ENCODE peak calls at places on chromosomes 5 and 9, in six cellular contexts. One of them, this sample, is unnamed. For H3K27me3, the result is how much of the 10 kb centered on the place peaks cover.

GRCh38 chr9:129008986-129009583 is 19.0 kb downstream of the SH3GLB2 start:
- DNase-seq in AG04450: no peak
- DNase-seq in cardiac muscle cell: no peak
- DNase-seq in lung: no peak
- DNase-seq in ovary: no peak
- DNase-seq in transverse colon: no peak
- DNase-seq in this sample: no peak

GRCh38 chr5:96714951-96715451 is 52.8 kb downstream of the CAST start:
- DNase-seq in lung: peak
- DNase-seq in ovary: no peak
- DNase-seq in cardiac muscle cell: peak
- DNase-seq in transverse colon: peak
- DNase-seq in AG04450: peak
- DNase-seq in this sample: no peak

GRCh38 chr9:120439147-120439546 is 140.8 kb downstream of the CDK5RAP2 start:
- DNase-seq in cardiac muscle cell: peak
- DNase-seq in lung: no peak
- DNase-seq in AG04450: no peak
- DNase-seq in ovary: no peak
- DNase-seq in transverse colon: no peak
- DNase-seq in this sample: peak

GRCh38 chr9:4292781-4293180 is 7.1 kb downstream of the GLIS3 start:
- DNase-seq in AG04450: no peak
- DNase-seq in ovary: no peak
- DNase-seq in cardiac muscle cell: no peak
- DNase-seq in transverse colon: no peak
- DNase-seq in lung: no peak
- DNase-seq in this sample: no peak

GRCh38 chr5:127699416-127699815 is 3.8 kb upstream of the CCDC192 start:
- DNase-seq in lung: no peak
- DNase-seq in ovary: no peak
- DNase-seq in cardiac muscle cell: no peak
- DNase-seq in AG04450: no peak
- DNase-seq in transverse colon: no peak
- DNase-seq in this sample: no peak

GRCh38 chr5:73299665-73300435 is 126.9 kb downstream of the TMEM174 start:
- DNase-seq in lung: no peak
- DNase-seq in AG04450: no peak
- DNase-seq in transverse colon: no peak
- DNase-seq in cardiac muscle cell: no peak
- DNase-seq in ovary: no peak
- DNase-seq in this sample: no peak

GRCh38 chr5:138946241-138946623 is 71.1 kb upstream of the LRRTM2 start:
- DNase-seq in cardiac muscle cell: no peak
- DNase-seq in AG04450: no peak
- DNase-seq in lung: no peak
- DNase-seq in transverse colon: no peak
- DNase-seq in ovary: peak
- DNase-seq in this sample: no peak

GRCh38 chr5:115179959-115180709 is 10.4 kb upstream of the TRIM36 start:
- DNase-seq in transverse colon: peak
- DNase-seq in AG04450: no peak
- DNase-seq in ovary: peak
- DNase-seq in lung: no peak
- DNase-seq in cardiac muscle cell: peak
- DNase-seq in this sample: no peak

GRCh38 chr5:5494489-5495402 is 72.3 kb downstream of the ICE1 start:
- DNase-seq in ovary: peak
- DNase-seq in lung: peak
- DNase-seq in cardiac muscle cell: peak
- DNase-seq in transverse colon: peak
- DNase-seq in AG04450: no peak
- DNase-seq in this sample: no peak

GRCh38 chr9:121572581-121572980 is 72.9 kb upstream of the GGTA1 start:
- DNase-seq in lung: no peak
- DNase-seq in transverse colon: no peak
- DNase-seq in AG04450: no peak
- DNase-seq in ovary: no peak
- DNase-seq in cardiac muscle cell: no peak
- DNase-seq in this sample: no peak

GRCh38 chr9:90074319-90074962 is 469.6 kb downstream of the GADD45G start:
- DNase-seq in cardiac muscle cell: no peak
- DNase-seq in transverse colon: no peak
- DNase-seq in AG04450: no peak
- DNase-seq in lung: no peak
- DNase-seq in ovary: no peak
- DNase-seq in this sample: no peak

GRCh38 chr9:38035873-38036272 is 33.2 kb downstream of the SHB start:
- DNase-seq in AG04450: peak
- DNase-seq in ovary: no peak
- DNase-seq in cardiac muscle cell: peak
- DNase-seq in lung: no peak
- DNase-seq in transverse colon: no peak
- DNase-seq in this sample: no peak

GRCh38 chr9:89412951-89413350 is 85.0 kb downstream of the SEMA4D start:
- DNase-seq in cardiac muscle cell: no peak
- DNase-seq in AG04450: no peak
- DNase-seq in ovary: no peak
- DNase-seq in transverse colon: no peak
- DNase-seq in lung: no peak
- DNase-seq in this sample: no peak

GRCh38 chr5:16936150-16937022 is at the start of gene MYO10:
- DNase-seq in ovary: peak
- DNase-seq in transverse colon: peak
- DNase-seq in cardiac muscle cell: peak
- DNase-seq in AG04450: peak
- DNase-seq in lung: peak
- DNase-seq in this sample: no peak

GRCh38 chr5:16935271-16936149 is 578 bp downstream of the MYO10 start:
- DNase-seq in transverse colon: peak
- DNase-seq in AG04450: no peak
- DNase-seq in cardiac muscle cell: no peak
- DNase-seq in ovary: peak
- DNase-seq in lung: peak
- DNase-seq in this sample: no peak

GRCh38 chr5:16937503-16938161 is 1.5 kb upstream of the MYO10 start:
- DNase-seq in AG04450: no peak
- DNase-seq in transverse colon: no peak
- DNase-seq in ovary: no peak
- DNase-seq in lung: no peak
- DNase-seq in cardiac muscle cell: no peak
- DNase-seq in this sample: no peak

GRCh38 chr5:16934669-16935068 is 1.4 kb downstream of the MYO10 start:
- DNase-seq in AG04450: no peak
- DNase-seq in ovary: no peak
- DNase-seq in lung: no peak
- DNase-seq in transverse colon: no peak
- DNase-seq in cardiac muscle cell: no peak
- DNase-seq in this sample: no peak

DNA sequence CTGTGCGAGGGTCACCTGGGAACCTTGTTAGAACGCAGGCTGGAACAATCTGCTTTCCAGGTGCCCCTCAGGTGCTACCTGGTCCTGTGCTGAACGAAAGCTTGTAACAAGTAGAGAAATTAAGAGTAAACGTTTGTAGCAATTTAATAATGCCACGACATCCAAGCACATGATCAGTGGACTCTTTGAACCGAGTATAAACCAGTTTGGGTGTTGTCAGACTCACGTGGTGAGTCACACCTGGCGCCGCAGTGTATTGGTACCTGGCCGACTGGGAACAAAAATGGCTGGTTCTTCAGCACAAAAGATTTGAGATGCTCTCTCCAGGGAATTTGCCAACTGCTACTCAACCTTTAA is 913 bp upstream of the MYO10 start:
- DNase-seq in lung: no peak
- DNase-seq in cardiac muscle cell: no peak
- DNase-seq in transverse colon: peak
- DNase-seq in AG04450: no peak
- DNase-seq in ovary: no peak
- DNase-seq in this sample: no peak
- H3K4me3 ChIP-seq in lung: peak
- H3K4me3 ChIP-seq in cardiac muscle cell: peak
- H3K4me3 ChIP-seq in transverse colon: peak
- H3K4me3 ChIP-seq in AG04450: peak
- H3K4me3 ChIP-seq in ovary: peak
- H3K4me3 ChIP-seq in this sample: no peak

DNA sequence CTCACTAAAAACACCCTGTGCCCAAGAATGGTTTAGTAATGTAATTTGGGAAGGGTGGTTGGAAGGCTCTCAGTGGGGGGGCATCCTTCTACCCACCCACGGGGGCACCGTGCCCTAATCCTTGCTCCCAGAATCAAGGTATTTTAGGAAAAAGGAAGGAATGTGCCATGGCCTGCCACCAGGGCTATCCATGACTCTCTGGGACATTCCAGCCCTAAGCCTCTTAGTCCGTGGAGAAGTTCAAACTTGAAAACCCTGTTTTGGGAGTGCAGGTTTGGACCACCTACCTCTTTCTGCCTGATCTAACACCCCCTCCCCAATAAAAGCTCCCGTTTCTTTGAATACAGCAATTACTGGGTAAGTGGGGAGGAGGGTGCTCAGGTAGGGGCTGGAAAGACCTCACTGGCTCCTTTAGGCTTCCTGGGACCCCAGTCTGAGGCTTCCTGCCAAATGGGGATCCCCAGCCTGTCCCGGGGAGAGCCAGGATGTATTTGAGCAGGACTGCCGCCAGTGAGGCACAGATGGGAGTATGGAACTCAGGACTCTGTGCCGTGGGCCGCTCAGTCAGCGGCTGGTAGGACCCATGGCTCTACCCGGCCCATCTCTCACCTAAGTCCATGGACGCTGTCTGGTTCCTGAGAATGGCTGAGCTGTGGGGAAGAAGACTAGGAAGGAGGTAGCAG is 3.6 kb upstream of the PITX1 start:
- DNase-seq in ovary: no peak
- DNase-seq in lung: no peak
- DNase-seq in transverse colon: no peak
- DNase-seq in cardiac muscle cell: no peak
- DNase-seq in AG04450: no peak
- DNase-seq in this sample: no peak
- H3K27me3 ChIP-seq in ovary: under half
- H3K27me3 ChIP-seq in lung: under half
- H3K27me3 ChIP-seq in transverse colon: half or more
- H3K27me3 ChIP-seq in cardiac muscle cell: half or more
- H3K27me3 ChIP-seq in AG04450: half or more
- H3K27me3 ChIP-seq in this sample: under half

DNA sequence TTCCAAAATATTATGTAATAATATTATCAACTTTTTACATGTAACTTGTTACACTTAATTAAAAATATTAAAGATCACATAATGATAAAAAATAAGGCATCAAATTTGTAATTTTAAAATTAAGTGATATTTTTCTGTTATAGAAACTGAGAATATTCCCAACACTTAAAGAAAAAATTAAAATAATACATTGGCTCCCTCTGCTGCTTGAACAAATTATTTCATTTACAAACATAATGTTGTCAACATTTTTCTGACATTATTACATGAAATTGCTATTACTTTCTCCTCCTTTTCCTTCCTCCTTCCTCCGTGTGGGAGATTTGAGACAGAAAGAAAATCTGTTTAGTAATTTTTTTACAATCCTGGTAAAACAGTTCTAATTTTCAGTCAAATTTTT is 42.3 kb downstream of the RNF180 start:
- DNase-seq in transverse colon: no peak
- DNase-seq in AG04450: no peak
- DNase-seq in cardiac muscle cell: peak
- DNase-seq in lung: no peak
- DNase-seq in ovary: no peak
- DNase-seq in this sample: no peak
- TF ChIP-seq CTCF in transverse colon: no peak
- TF ChIP-seq CTCF in AG04450: peak
- TF ChIP-seq CTCF in cardiac muscle cell: peak
- TF ChIP-seq CTCF in lung: no peak
- TF ChIP-seq CTCF in ovary: no peak
- TF ChIP-seq CTCF in this sample: peak

GRCh38 chr9:104765138-104765537 is 1.2 kb downstream of the NIPSNAP3B start:
- DNase-seq in transverse colon: no peak
- DNase-seq in AG04450: no peak
- DNase-seq in ovary: no peak
- DNase-seq in lung: no peak
- DNase-seq in cardiac muscle cell: no peak
- DNase-seq in this sample: no peak
- H3K4me3 ChIP-seq in transverse colon: no peak
- H3K4me3 ChIP-seq in AG04450: no peak
- H3K4me3 ChIP-seq in ovary: no peak
- H3K4me3 ChIP-seq in lung: no peak
- H3K4me3 ChIP-seq in cardiac muscle cell: peak
- H3K4me3 ChIP-seq in this sample: no peak

GRCh38 chr5:1649554-1649953 is 125.8 kb upstream of the LPCAT1 start:
- DNase-seq in transverse colon: no peak
- DNase-seq in lung: no peak
- DNase-seq in cardiac muscle cell: no peak
- DNase-seq in AG04450: no peak
- DNase-seq in ovary: no peak
- DNase-seq in this sample: no peak

GRCh38 chr5:1651971-1652872 is 128.5 kb upstream of the LPCAT1 start:
- DNase-seq in ovary: no peak
- DNase-seq in lung: no peak
- DNase-seq in transverse colon: no peak
- DNase-seq in cardiac muscle cell: no peak
- DNase-seq in AG04450: no peak
- DNase-seq in this sample: no peak

GRCh38 chr5:1648806-1649205 is 125.0 kb upstream of the LPCAT1 start:
- DNase-seq in ovary: no peak
- DNase-seq in transverse colon: no peak
- DNase-seq in AG04450: no peak
- DNase-seq in cardiac muscle cell: peak
- DNase-seq in lung: no peak
- DNase-seq in this sample: no peak

GRCh38 chr5:1652873-1653707 is 129.3 kb upstream of the LPCAT1 start:
- DNase-seq in AG04450: no peak
- DNase-seq in ovary: peak
- DNase-seq in transverse colon: no peak
- DNase-seq in lung: no peak
- DNase-seq in cardiac muscle cell: peak
- DNase-seq in this sample: peak

DNA sequence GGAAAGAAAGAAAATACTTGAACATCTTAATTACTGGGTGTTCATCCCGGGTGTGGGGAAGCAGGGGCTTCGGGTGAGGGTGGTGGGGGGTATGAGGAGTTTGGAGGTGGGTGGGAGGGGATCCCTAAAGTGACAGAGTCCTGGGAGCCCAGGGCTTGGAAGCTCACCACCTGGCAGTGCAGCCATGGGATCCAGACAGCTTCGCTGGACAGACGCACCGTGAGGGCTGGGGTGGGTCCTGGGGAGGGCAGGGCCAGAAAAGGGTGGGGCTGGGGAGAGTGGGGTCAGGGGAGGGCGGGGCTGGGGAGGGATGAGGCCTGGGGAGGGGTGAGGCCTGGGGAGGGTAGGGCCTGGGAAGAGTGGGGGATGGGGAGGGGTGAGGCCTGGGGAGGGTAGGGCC is 127.5 kb upstream of the LPCAT1 start:
- DNase-seq in ovary: no peak
- DNase-seq in AG04450: no peak
- DNase-seq in transverse colon: no peak
- DNase-seq in lung: no peak
- DNase-seq in cardiac muscle cell: no peak
- DNase-seq in this sample: no peak
- H3K27me3 ChIP-seq in ovary: under half
- H3K27me3 ChIP-seq in AG04450: under half
- H3K27me3 ChIP-seq in transverse colon: half or more
- H3K27me3 ChIP-seq in lung: under half
- H3K27me3 ChIP-seq in cardiac muscle cell: half or more
- H3K27me3 ChIP-seq in this sample: under half

GRCh38 chr5:178213748-178214151 is 9.4 kb downstream of the HNRNPAB start:
- DNase-seq in AG04450: no peak
- DNase-seq in lung: no peak
- DNase-seq in cardiac muscle cell: no peak
- DNase-seq in transverse colon: peak
- DNase-seq in ovary: no peak
- DNase-seq in this sample: no peak
- TF ChIP-seq CTCF in AG04450: no peak
- TF ChIP-seq CTCF in lung: no peak
- TF ChIP-seq CTCF in cardiac muscle cell: no peak
- TF ChIP-seq CTCF in transverse colon: no peak
- TF ChIP-seq CTCF in ovary: no peak
- TF ChIP-seq CTCF in this sample: no peak

This sample was measured in DND-41.